ENCODE peak calls at places on chromosomes 12 and 14, in six cellular contexts. H is mesenchymal stem cell, K is H1, A is neuronal stem cell, P is H9, S is trophoblast cell. C is an unnamed sample. For H3K9me3, the result is how much of the 10 kb centered on the place peaks cover.

GRCh38 chr12:124720687-124721500 is 142.8 kb downstream of the SCARB1 start:
- DNase-seq in A (no peak), H (peak), S (no peak), P (no peak), K (no peak), C (peak)

GRCh38 chr14:58298477-58298879 is at the start of gene ARID4A:
- DNase-seq in P (no peak), H (no peak), A (no peak), K (no peak), S (peak), C (no peak)

GRCh38 chr14:75967866-75968265 is 13.9 kb downstream of the TGFB3 start:
- DNase-seq in H (no peak), A (no peak), P (no peak), K (no peak), S (no peak), C (no peak)

GRCh38 chr14:80212025-80212402 is 710 bp upstream of the DIO2 start:
- DNase-seq in S (peak), P (no peak), K (no peak), H (peak), A (peak), C (peak)

GRCh38 chr12:26196424-26196722 is 1.0 kb downstream of the SSPN start:
- DNase-seq in A (no peak), S (no peak), K (no peak), H (no peak), P (no peak), C (peak)

GRCh38 chr12:40240779-40241178 is 16.0 kb downstream of the LRRK2 start:
- DNase-seq in A (no peak), P (no peak), S (no peak), H (no peak), K (no peak), C (no peak)

GRCh38 chr14:96231731-96232130 is 24.3 kb upstream of the BDKRB1 start:
- DNase-seq in H (no peak), A (no peak), P (no peak), K (no peak), S (no peak), C (no peak)

GRCh38 chr12:118980407-118981014 is 830 bp upstream of the SRRM4 start:
- DNase-seq in H (no peak), K (no peak), A (peak), P (peak), S (no peak), C (no peak)

GRCh38 chr14:99211410-99211809 is 60.6 kb downstream of the BCL11B start:
- DNase-seq in S (no peak), K (no peak), P (no peak), H (no peak), A (no peak), C (no peak)

GRCh38 chr14:104220225-104221070 is 82.1 kb downstream of the KIF26A start:
- DNase-seq in H (no peak), K (no peak), P (no peak), A (no peak), S (no peak), C (no peak)

GRCh38 chr14:54346257-54346656 is 50.5 kb upstream of the CDKN3 start:
- DNase-seq in H (no peak), P (no peak), A (no peak), K (no peak), S (no peak), C (no peak)

GRCh38 chr12:113893221-113893620 is 72.9 kb downstream of the RBM19 start:
- DNase-seq in S (no peak), P (no peak), K (no peak), A (no peak), H (no peak), C (no peak)

GRCh38 chr12:67222302-67222701 is 46.9 kb upstream of the CAND1 start:
- DNase-seq in S (peak), H (peak), K (no peak), A (no peak), P (no peak), C (peak)

GRCh38 chr12:14691560-14691959 is 4.8 kb downstream of the GUCY2C start:
- DNase-seq in K (no peak), H (no peak), P (no peak), S (peak), A (no peak), C (no peak)

GRCh38 chr14:54730156-54730961 is 163.4 kb downstream of the SAMD4A start:
- DNase-seq in P (no peak), H (peak), K (no peak), A (no peak), S (no peak), C (peak)

GRCh38 chr14:73234586-73235394 is 2.5 kb upstream of the PAPLN start:
- DNase-seq in K (no peak), S (no peak), P (no peak), H (no peak), A (no peak), C (no peak)

GRCh38 chr14:105532735-105533141 is 6.4 kb downstream of the TMEM121 start:
- DNase-seq in A (no peak), S (peak), H (no peak), P (no peak), K (no peak), C (no peak)

GRCh38 chr14:54329082-54329695 is 67.6 kb upstream of the CDKN3 start:
- DNase-seq in H (peak), K (peak), S (peak), A (peak), P (peak), C (peak)

GRCh38 chr12:77746108-77746507 is 84.6 kb upstream of the NAV3 start:
- DNase-seq in S (no peak), A (no peak), K (no peak), P (no peak), H (peak), C (peak)

GRCh38 chr14:60350366-60350720 is 101.3 kb downstream of the PPM1A start:
- DNase-seq in P (peak), S (no peak), A (no peak), H (no peak), K (no peak), C (no peak)

GRCh38 chr14:22427771-22428228 is 161.2 kb downstream of the DAD1 start:
- DNase-seq in S (peak), H (peak), K (no peak), P (no peak), A (no peak), C (peak)

GRCh38 chr14:105385322-105385637 is 13.1 kb upstream of the TEX22 start:
- DNase-seq in K (no peak), A (no peak), P (peak), H (no peak), S (no peak), C (no peak)

GRCh38 chr14:54175298-54175942 is 218.8 kb upstream of the BMP4 start:
- DNase-seq in K (peak), P (peak), S (peak), H (peak), A (peak), C (peak)

GRCh38 chr12:57810450-57810849 is 8.1 kb downstream of the AVIL start:
- DNase-seq in P (no peak), K (no peak), A (no peak), S (no peak), H (no peak), C (peak)

GRCh38 chr12:59329457-59329856 is 266.4 kb upstream of the SLC16A7 start:
- DNase-seq in K (no peak), S (no peak), A (no peak), P (no peak), H (no peak), C (no peak)
- H2BK120ac ChIP-seq in K (peak), S (no peak), A (no peak), P (no peak), H (no peak), C (no peak)

DNA sequence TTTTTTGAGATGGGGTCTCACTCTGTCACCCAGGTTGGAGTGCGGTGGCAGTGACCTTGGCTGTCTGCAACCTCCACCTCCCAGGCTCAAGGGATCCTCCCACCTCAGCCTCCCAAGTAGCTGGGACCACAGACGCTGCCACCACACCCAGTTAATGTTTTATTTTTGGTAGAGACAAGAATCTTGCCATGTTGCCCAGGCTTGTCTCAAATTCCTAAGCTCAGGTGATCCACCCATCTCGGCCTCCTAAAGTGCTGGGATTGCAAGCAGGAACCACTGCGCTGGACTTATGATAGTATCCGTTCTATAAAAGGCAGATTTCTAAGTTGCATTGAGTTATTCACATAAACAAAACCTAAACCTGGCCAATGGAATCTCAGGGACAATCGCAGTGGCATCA is 321.1 kb upstream of the PRICKLE1 start:
- DNase-seq in P (no peak), S (peak), H (no peak), K (no peak), A (no peak), C (no peak)
- H3K9me3 ChIP-seq in P (under half), S (under half), H (under half), K (under half), A (under half), C (under half)

GRCh38 chr14:56799327-56799645 is 11.0 kb downstream of the OTX2 start:
- DNase-seq in S (no peak), K (no peak), P (no peak), H (no peak), A (no peak), C (no peak)
- H4K8ac ChIP-seq in S (no peak), K (no peak), P (no peak), H (no peak), A (no peak), C (no peak)

GRCh38 chr12:62657363-62657632 is 190.7 kb downstream of the MON2 start:
- DNase-seq in P (no peak), H (no peak), S (peak), K (no peak), A (no peak), C (no peak)
- H2BK120ac ChIP-seq in P (no peak), H (no peak), S (no peak), K (peak), A (no peak), C (no peak)

GRCh38 chr14:106556665-106557289 is 1030.4 kb downstream of the TMEM121 start:
- DNase-seq in S (peak), P (no peak), H (no peak), A (no peak), K (no peak), C (no peak)
- H3K9me3 ChIP-seq in S (under half), P (half or more), H (under half), A (under half), K (half or more), C (under half)

GRCh38 chr14:43480961-43481360 is 1026.1 kb downstream of the FSCB start:
- DNase-seq in P (no peak), A (no peak), K (no peak), S (no peak), H (no peak), C (no peak)

GRCh38 chr14:43479751-43480150 is 1027.3 kb downstream of the FSCB start:
- DNase-seq in H (no peak), P (no peak), K (no peak), S (no peak), A (no peak), C (no peak)

GRCh38 chr14:43481864-43482263 is 1025.2 kb downstream of the FSCB start:
- DNase-seq in K (no peak), P (no peak), S (no peak), H (no peak), A (no peak), C (no peak)

DNA sequence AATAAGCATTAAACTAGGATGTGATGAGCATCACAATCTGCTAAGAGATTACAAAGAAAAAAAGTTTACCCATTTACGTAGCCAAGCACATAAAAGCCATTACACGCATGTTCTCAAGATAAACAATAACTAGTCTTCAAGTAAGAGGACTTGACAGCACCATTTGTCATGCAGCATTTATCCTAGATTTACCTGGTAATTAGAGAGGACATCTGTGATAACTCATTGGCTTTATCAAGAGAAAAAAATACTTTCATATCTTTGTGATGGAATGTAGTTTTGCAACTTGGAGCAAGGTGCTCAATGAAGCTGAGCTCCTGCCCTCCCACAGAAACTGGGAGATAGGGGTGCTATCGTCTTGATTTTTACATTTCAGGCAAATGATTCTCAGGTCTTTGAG is 1023.7 kb downstream of the FSCB start:
- DNase-seq in K (no peak), A (no peak), S (no peak), P (no peak), H (no peak), C (no peak)
- H4K8ac ChIP-seq in K (no peak), A (no peak), S (no peak), P (no peak), H (no peak), C (no peak)

DNA sequence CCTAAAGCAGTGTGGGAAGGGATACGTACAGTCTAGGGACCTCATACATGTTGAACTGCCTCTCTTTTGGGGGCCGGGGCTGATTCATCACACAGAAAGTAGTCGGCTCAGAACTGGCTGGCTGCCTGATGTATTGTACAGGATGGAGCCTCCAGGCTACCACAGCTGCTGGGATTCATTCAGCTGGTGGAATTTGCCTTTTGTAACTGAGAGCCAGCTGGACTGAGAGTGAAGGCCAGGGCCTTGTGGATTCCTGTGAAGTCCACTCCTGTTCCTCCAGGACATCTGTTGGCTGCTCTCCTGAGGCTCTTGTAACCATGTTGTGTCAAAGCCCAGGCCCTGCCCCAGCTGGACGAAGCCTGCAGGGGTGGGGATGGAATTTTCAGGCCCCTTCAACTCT is 116.3 kb upstream of the PRICKLE1 start:
- DNase-seq in S (no peak), H (peak), P (no peak), A (peak), K (no peak), C (peak)
- H2BK120ac ChIP-seq in S (no peak), H (no peak), P (no peak), A (no peak), K (no peak), C (no peak)

GRCh38 chr12:22299294-22299912 is 35.1 kb downstream of the ST8SIA1 start:
- DNase-seq in S (no peak), H (peak), P (no peak), K (no peak), A (peak), C (no peak)
- H3K9me3 ChIP-seq in S (under half), H (under half), P (under half), K (under half), A (under half), C (under half)